ENCODE peak calls at places on chromosomes 16 and 17, in five cellular contexts. Z is ascending aorta; N is H7; P is T-helper 17 cell; Q is stimulated activated CD4-positive, alpha-beta T cell treated with anti-CD3 and anti-CD28 coated beads, Interleukin-1b, Interleukin-23, amount 100 ng/mL, for 24 hours. J is an unnamed sample.

GRCh38 chr17:17351356-17351891 is 48.3 kb downstream of the NT5M start:
- DNase-seq in Z (no peak), N (peak), P (no peak), Q (no peak), J (no peak)

GRCh38 chr17:9162275-9162985 is 141.1 kb downstream of the NTN1 start:
- DNase-seq in Z (peak), N (peak), P (no peak), Q (no peak), J (peak)

GRCh38 chr17:74745548-74746177 is 2.8 kb upstream of the NHERF1 start:
- DNase-seq in Z (no peak), N (peak), P (no peak), Q (no peak), J (no peak)

GRCh38 chr17:47949197-47949759 is 7.9 kb downstream of the PNPO start:
- DNase-seq in Z (no peak), N (peak), P (peak), Q (peak), J (peak)

GRCh38 chr17:4249452-4250029 is 14.2 kb downstream of the ANKFY1 start:
- DNase-seq in Z (no peak), N (peak), P (no peak), Q (no peak), J (peak)

GRCh38 chr17:3879181-3879580 is 13.7 kb downstream of the CAMKK1 start:
- DNase-seq in Z (no peak), N (no peak), P (no peak), Q (no peak), J (no peak)

GRCh38 chr16:66741131-66741900 is 10.1 kb downstream of the DYNC1LI2 start:
- DNase-seq in Z (peak), N (no peak), P (no peak), Q (no peak), J (peak)

GRCh38 chr17:73343168-73343634 is 31.4 kb upstream of the CDC42EP4 start:
- DNase-seq in Z (no peak), N (peak), P (no peak), Q (no peak), J (peak)

GRCh38 chr17:8963665-8964258 is 1.7 kb downstream of the PIK3R5 start:
- DNase-seq in Z (no peak), N (no peak), P (no peak), Q (no peak), J (no peak)

GRCh38 chr17:28567604-28568003 is 3.7 kb downstream of the PIGS start:
- DNase-seq in Z (no peak), N (no peak), P (no peak), Q (no peak), J (no peak)

GRCh38 chr16:71885261-71885650 is 1.3 kb upstream of the ZNF821 start:
- DNase-seq in Z (no peak), N (no peak), P (no peak), Q (no peak), J (no peak)

GRCh38 chr17:19309701-19310100 is 52.8 kb downstream of the B9D1 start:
- DNase-seq in Z (no peak), N (no peak), P (no peak), Q (no peak), J (no peak)

GRCh38 chr17:4956493-4957061 is 5.7 kb downstream of the ENO3 start:
- DNase-seq in Z (no peak), N (peak), P (no peak), Q (no peak), J (no peak)